ENCODE peak calls at places on chromosomes 13 and 19, in ten cellular contexts. F is activated effector memory CD4-positive, alpha-beta T cell treated with Interleukin-2 at 50 U/mL for 16 hours; Q is T-helper 9 cell; A is A549; V is lung; R is occipital lobe; D is GM04503; K is hypothalamus; E is stomach; H is NCI-H1092 treated with DMSO at 0.1 percent for 48 hours. Y is an unnamed sample.
A peak's percentile ranks its signal among the peaks of the same experiment; 100 is the strongest.

GRCh38 chr19:45216677-45217076 is 28.5 kb downstream of the EXOC3L2 start:
- DNase-seq in F (no peak), D (no peak), R (no peak), Q (no peak), H (no peak), V (no peak), E (no peak), K (no peak), A (no peak), Y (no peak)

GRCh38 chr13:112711528-112712265 is 21.9 kb downstream of the ATP11A start:
- DNase-seq in F (no peak), A (peak; percentile 80), R (peak; percentile 62), D (peak; percentile 97), V (peak; percentile 86), Q (no peak), H (peak; percentile 35), E (peak; percentile 74), K (no peak), Y (no peak)

GRCh38 chr13:33112745-33113144 is 96.5 kb downstream of the KL start:
- DNase-seq in K (no peak), E (no peak), F (no peak), D (no peak), A (no peak), V (no peak), R (no peak), Q (no peak), H (no peak), Y (no peak)

GRCh38 chr13:47134939-47135489 is 238.2 kb upstream of the HTR2A start:
- DNase-seq in A (no peak), F (no peak), K (no peak), E (no peak), H (no peak), D (no peak), V (no peak), Q (no peak), R (no peak), Y (no peak)

GRCh38 chr19:50669319-50670101 is 20.3 kb downstream of the C19orf81 start:
- DNase-seq in Q (peak; percentile 19), K (no peak), V (no peak), A (peak; percentile 61), E (peak; percentile 30), R (peak; percentile 22), D (no peak), F (no peak), H (no peak), Y (peak; percentile 47)

GRCh38 chr13:36531746-36532486 is 99.6 kb downstream of the CCNA1 start:
- DNase-seq in V (peak; percentile 34), K (no peak), Q (no peak), F (no peak), A (no peak), D (no peak), E (no peak), R (no peak), H (no peak), Y (no peak)

GRCh38 chr19:49430678-49431329 is 5.6 kb downstream of the GFY start:
- DNase-seq in E (no peak), R (peak; percentile 11), D (no peak), F (no peak), H (no peak), K (no peak), Q (no peak), A (peak; percentile 68), V (no peak), Y (peak; percentile 79)

GRCh38 chr13:101455863-101456262 is 3.4 kb downstream of the ITGBL1 start:
- DNase-seq in H (no peak), V (no peak), E (no peak), K (no peak), Q (no peak), F (no peak), D (peak; percentile 88), R (no peak), A (peak; percentile 71), Y (no peak)